ENCODE peak calls at places on chromosomes 13 and 19, in eight cellular contexts. C is left ventricle myocardium inferior, G is mesothelial cell of epicardium, W is Peyer's patch, N is cardiac muscle cell, O is AG10803, R is heart left ventricle, B is choroid plexus epithelial cell. A is an unnamed sample.

GRCh38 chr19:18322318-18322758 is 538 bp downstream of the LSM4 start:
- DNase-seq in C (peak), G (no peak), W (peak), N (peak), O (peak), R (no peak), B (peak), A (no peak)

GRCh38 chr13:51067376-51068125 is 43.5 kb downstream of the C13orf42 start:
- DNase-seq in C (no peak), G (no peak), W (no peak), N (no peak), O (no peak), R (no peak), B (no peak), A (no peak)

GRCh38 chr13:79380943-79381445 is 25.1 kb downstream of the RBM26 start:
- DNase-seq in C (no peak), G (no peak), W (no peak), N (no peak), O (no peak), R (no peak), B (no peak), A (no peak)

GRCh38 chr13:42041017-42041683 is 7.3 kb upstream of the DGKH start:
- DNase-seq in C (peak), G (peak), W (peak), N (peak), O (peak), R (peak), B (peak), A (no peak)

GRCh38 chr19:53158119-53158656 is 665 bp downstream of the ZNF347 start:
- DNase-seq in C (peak), G (peak), W (peak), N (peak), O (peak), R (peak), B (peak), A (no peak)

GRCh38 chr13:94613051-94613450 is 11.4 kb downstream of the GPR180 start:
- DNase-seq in C (no peak), G (no peak), W (no peak), N (no peak), O (no peak), R (no peak), B (no peak), A (no peak)

GRCh38 chr19:1364070-1364719 is 19.5 kb upstream of the NDUFS7 start:
- DNase-seq in C (no peak), G (no peak), W (no peak), N (no peak), O (no peak), R (no peak), B (peak), A (no peak)

GRCh38 chr13:37884674-37885073 is 15.1 kb upstream of the TRPC4 start:
- DNase-seq in C (no peak), G (no peak), W (no peak), N (no peak), O (no peak), R (no peak), B (no peak), A (no peak)

GRCh38 chr19:2561221-2561620 is 85.3 kb downstream of the GADD45B start:
- DNase-seq in C (peak), G (no peak), W (no peak), N (no peak), O (no peak), R (no peak), B (no peak), A (no peak)

GRCh38 chr13:36026556-36026955 is 104.6 kb downstream of the DCLK1 start:
- DNase-seq in C (no peak), G (no peak), W (no peak), N (no peak), O (no peak), R (no peak), B (peak), A (no peak)

GRCh38 chr13:73767191-73767741 is 366.9 kb downstream of the KLF12 start:
- DNase-seq in C (no peak), G (no peak), W (no peak), N (no peak), O (no peak), R (no peak), B (peak), A (no peak)

GRCh38 chr13:73772449-73773186 is 361.6 kb downstream of the KLF12 start:
- DNase-seq in C (no peak), G (no peak), W (no peak), N (no peak), O (no peak), R (no peak), B (no peak), A (no peak)

GRCh38 chr13:73765651-73766384 is 368.4 kb downstream of the KLF12 start:
- DNase-seq in C (peak), G (peak), W (peak), N (peak), O (peak), R (peak), B (peak), A (peak)

GRCh38 chr13:73767747-73768315 is 366.4 kb downstream of the KLF12 start:
- DNase-seq in C (no peak), G (no peak), W (peak), N (no peak), O (no peak), R (no peak), B (no peak), A (no peak)
- TF ChIP-seq CTCF in C (peak), G (no peak), W (peak), N (peak), O (peak), R (no peak), B (peak), A (no peak)

DNA sequence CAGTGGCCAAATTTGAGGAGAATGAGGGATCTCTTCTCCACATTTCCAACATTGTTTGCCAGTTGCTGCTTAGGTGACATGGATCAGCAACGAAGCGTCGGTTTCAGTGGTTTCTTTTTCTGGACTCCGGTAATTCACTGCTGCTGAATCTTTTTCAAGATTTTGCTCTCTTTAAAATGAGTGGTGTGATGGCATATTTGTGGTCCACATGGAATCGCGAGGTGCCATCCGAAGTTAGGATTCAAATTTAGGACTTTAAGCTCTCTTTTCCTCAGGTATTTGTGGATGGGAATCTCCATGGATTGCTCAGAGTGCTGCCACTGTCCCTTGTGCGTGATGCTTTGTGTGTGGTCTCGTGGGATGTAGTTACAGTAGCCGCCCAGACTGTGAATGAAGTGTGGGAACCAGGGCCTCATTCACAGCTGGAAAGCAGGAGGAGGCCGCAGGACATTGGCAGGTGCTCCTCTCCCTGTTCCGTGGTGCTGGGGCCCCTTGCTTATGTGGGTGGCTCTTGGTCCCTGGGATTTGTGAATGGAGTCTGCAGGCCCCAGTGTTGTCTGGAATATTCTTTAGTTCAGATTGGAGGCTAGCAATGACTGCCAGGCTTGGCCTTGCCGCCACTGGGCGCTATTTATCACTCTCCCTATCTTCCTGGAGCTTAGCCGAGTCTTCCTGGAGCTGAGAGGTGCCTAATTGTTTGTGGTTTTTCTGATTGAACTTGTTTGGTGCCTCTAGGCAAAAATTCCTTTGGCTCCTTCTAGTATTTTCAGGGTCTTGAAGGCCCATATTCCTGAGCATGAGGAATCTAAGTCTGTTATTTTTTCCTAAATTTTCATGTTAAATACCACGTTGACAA is 1.5 kb downstream of the ILF3 start:
- DNase-seq in C (no peak), G (no peak), W (no peak), N (peak), O (peak), R (no peak), B (peak), A (no peak)
- TF ChIP-seq CTCF in C (no peak), G (no peak), W (no peak), N (no peak), O (peak), R (no peak), B (peak), A (no peak)

GRCh38 chr13:60326273-60326672 is 70.7 kb upstream of the TDRD3 start:
- DNase-seq in C (no peak), G (no peak), W (no peak), N (no peak), O (no peak), R (no peak), B (peak), A (no peak)
- TF ChIP-seq CTCF in C (no peak), G (no peak), W (no peak), N (no peak), O (no peak), R (no peak), B (peak), A (no peak)

GRCh38 chr19:9848060-9848459 is 12.9 kb downstream of the PIN1 start:
- DNase-seq in C (no peak), G (no peak), W (no peak), N (peak), O (no peak), R (no peak), B (no peak), A (no peak)
- TF ChIP-seq CTCF in C (peak), G (no peak), W (peak), N (peak), O (no peak), R (no peak), B (peak), A (no peak)

A was measured in omental fat pad.